ENCODE peak calls at places on chromosomes 16 and 17, in six cellular contexts. One of them, this sample, is unnamed.
A peak's percentile ranks its signal among the peaks of the same experiment; 100 is the strongest.

GRCh38 chr17:19977360-19978205 is at the start of gene AKAP10:
- DNase-seq in CD4-positive, alpha-beta T cell: peak; percentile 87
- DNase-seq in tibial nerve: peak; percentile 94
- DNase-seq in CD8-positive, alpha-beta T cell: peak; percentile 89
- DNase-seq in fibroblast of pulmonary artery: peak; percentile 83
- DNase-seq in IMR-90: peak; percentile 73
- DNase-seq in this sample: peak; percentile 96

GRCh38 chr16:85166699-85167588 is 54.7 kb upstream of the CIBAR2 start:
- DNase-seq in CD4-positive, alpha-beta T cell: no peak
- DNase-seq in fibroblast of pulmonary artery: no peak
- DNase-seq in CD8-positive, alpha-beta T cell: no peak
- DNase-seq in IMR-90: no peak
- DNase-seq in tibial nerve: no peak
- DNase-seq in this sample: no peak

GRCh38 chr17:40551091-40551873 is 14.0 kb downstream of the CCR7 start:
- DNase-seq in CD4-positive, alpha-beta T cell: no peak
- DNase-seq in fibroblast of pulmonary artery: peak; percentile 99
- DNase-seq in CD8-positive, alpha-beta T cell: no peak
- DNase-seq in IMR-90: peak; percentile 100
- DNase-seq in tibial nerve: peak; percentile 70
- DNase-seq in this sample: no peak

GRCh38 chr17:74051348-74051747 is 152.1 kb upstream of the RPL38 start:
- DNase-seq in IMR-90: no peak
- DNase-seq in CD4-positive, alpha-beta T cell: no peak
- DNase-seq in tibial nerve: no peak
- DNase-seq in CD8-positive, alpha-beta T cell: no peak
- DNase-seq in fibroblast of pulmonary artery: no peak
- DNase-seq in this sample: no peak

GRCh38 chr17:33084755-33085154 is 93.1 kb downstream of the SPACA3 start:
- DNase-seq in fibroblast of pulmonary artery: no peak
- DNase-seq in IMR-90: no peak
- DNase-seq in CD8-positive, alpha-beta T cell: no peak
- DNase-seq in CD4-positive, alpha-beta T cell: no peak
- DNase-seq in tibial nerve: no peak
- DNase-seq in this sample: no peak

GRCh38 chr17:31527606-31528005 is 136.1 kb downstream of the RAB11FIP4 start:
- DNase-seq in tibial nerve: no peak
- DNase-seq in IMR-90: peak; percentile 55
- DNase-seq in CD4-positive, alpha-beta T cell: no peak
- DNase-seq in fibroblast of pulmonary artery: peak; percentile 61
- DNase-seq in CD8-positive, alpha-beta T cell: no peak
- DNase-seq in this sample: no peak

GRCh38 chr17:27609606-27610303 is 21.2 kb upstream of the LGALS9 start:
- DNase-seq in CD4-positive, alpha-beta T cell: no peak
- DNase-seq in fibroblast of pulmonary artery: peak; percentile 51
- DNase-seq in IMR-90: peak; percentile 27
- DNase-seq in CD8-positive, alpha-beta T cell: no peak
- DNase-seq in tibial nerve: no peak
- DNase-seq in this sample: no peak

GRCh38 chr17:2212328-2212981 is 91.1 kb downstream of the SMG6 start:
- DNase-seq in IMR-90: peak; percentile 79
- DNase-seq in fibroblast of pulmonary artery: peak; percentile 70
- DNase-seq in CD4-positive, alpha-beta T cell: no peak
- DNase-seq in CD8-positive, alpha-beta T cell: no peak
- DNase-seq in tibial nerve: peak; percentile 37
- DNase-seq in this sample: no peak

GRCh38 chr17:75009139-75009724 is 3.2 kb upstream of the MRPL58 start:
- DNase-seq in fibroblast of pulmonary artery: no peak
- DNase-seq in CD8-positive, alpha-beta T cell: no peak
- DNase-seq in IMR-90: no peak
- DNase-seq in tibial nerve: no peak
- DNase-seq in CD4-positive, alpha-beta T cell: no peak
- DNase-seq in this sample: no peak

GRCh38 chr16:56279132-56279531 is 87.8 kb downstream of the GNAO1 start:
- DNase-seq in tibial nerve: no peak
- DNase-seq in CD8-positive, alpha-beta T cell: peak; percentile 17
- DNase-seq in CD4-positive, alpha-beta T cell: peak; percentile 7
- DNase-seq in IMR-90: no peak
- DNase-seq in fibroblast of pulmonary artery: no peak
- DNase-seq in this sample: no peak

GRCh38 chr17:28570716-28571254 is 539 bp downstream of the PIGS start:
- DNase-seq in tibial nerve: no peak
- DNase-seq in fibroblast of pulmonary artery: no peak
- DNase-seq in IMR-90: no peak
- DNase-seq in CD4-positive, alpha-beta T cell: no peak
- DNase-seq in CD8-positive, alpha-beta T cell: peak; percentile 33
- DNase-seq in this sample: peak; percentile 20

GRCh38 chr17:38844261-38844757 is 9.2 kb downstream of the RPL23 start:
- DNase-seq in CD4-positive, alpha-beta T cell: no peak
- DNase-seq in tibial nerve: peak; percentile 36
- DNase-seq in CD8-positive, alpha-beta T cell: no peak
- DNase-seq in fibroblast of pulmonary artery: no peak
- DNase-seq in IMR-90: no peak
- DNase-seq in this sample: no peak

GRCh38 chr17:73261952-73262675 is 434 bp upstream of the CPSF4L start:
- DNase-seq in fibroblast of pulmonary artery: no peak
- DNase-seq in IMR-90: no peak
- DNase-seq in CD4-positive, alpha-beta T cell: no peak
- DNase-seq in tibial nerve: no peak
- DNase-seq in CD8-positive, alpha-beta T cell: no peak
- DNase-seq in this sample: peak; percentile 48

GRCh38 chr17:79836952-79837887 is 2.0 kb downstream of the CBX4 start:
- DNase-seq in tibial nerve: no peak
- DNase-seq in IMR-90: peak; percentile 74
- DNase-seq in CD8-positive, alpha-beta T cell: peak; percentile 37
- DNase-seq in fibroblast of pulmonary artery: peak; percentile 86
- DNase-seq in CD4-positive, alpha-beta T cell: no peak
- DNase-seq in this sample: peak; percentile 31

GRCh38 chr17:33303254-33303653 is 10.2 kb upstream of the ASIC2 start:
- DNase-seq in fibroblast of pulmonary artery: no peak
- DNase-seq in tibial nerve: no peak
- DNase-seq in IMR-90: no peak
- DNase-seq in CD8-positive, alpha-beta T cell: no peak
- DNase-seq in CD4-positive, alpha-beta T cell: no peak
- DNase-seq in this sample: no peak

GRCh38 chr16:82631701-82632685 is 5.2 kb downstream of the CDH13 start:
- DNase-seq in tibial nerve: no peak
- DNase-seq in IMR-90: peak; percentile 33
- DNase-seq in CD8-positive, alpha-beta T cell: no peak
- DNase-seq in fibroblast of pulmonary artery: no peak
- DNase-seq in CD4-positive, alpha-beta T cell: no peak
- DNase-seq in this sample: no peak
- TF ChIP-seq CTCF in tibial nerve: no peak
- TF ChIP-seq CTCF in IMR-90: peak; percentile 30
- TF ChIP-seq CTCF in CD8-positive, alpha-beta T cell: no peak
- TF ChIP-seq CTCF in fibroblast of pulmonary artery: peak; percentile 30
- TF ChIP-seq CTCF in CD4-positive, alpha-beta T cell: no peak
- TF ChIP-seq CTCF in this sample: peak; percentile 39

GRCh38 chr16:57778658-57779057 is 23.6 kb downstream of the KIFC3 start:
- DNase-seq in tibial nerve: no peak
- DNase-seq in IMR-90: no peak
- DNase-seq in CD4-positive, alpha-beta T cell: no peak
- DNase-seq in fibroblast of pulmonary artery: no peak
- DNase-seq in CD8-positive, alpha-beta T cell: no peak
- DNase-seq in this sample: no peak

GRCh38 chr16:57773680-57774295 is 28.5 kb downstream of the KIFC3 start:
- DNase-seq in CD8-positive, alpha-beta T cell: no peak
- DNase-seq in IMR-90: peak; percentile 77
- DNase-seq in tibial nerve: no peak
- DNase-seq in CD4-positive, alpha-beta T cell: no peak
- DNase-seq in fibroblast of pulmonary artery: no peak
- DNase-seq in this sample: no peak

GRCh38 chr16:57773019-57773418 is 29.3 kb downstream of the KIFC3 start:
- DNase-seq in CD4-positive, alpha-beta T cell: no peak
- DNase-seq in tibial nerve: no peak
- DNase-seq in CD8-positive, alpha-beta T cell: no peak
- DNase-seq in IMR-90: no peak
- DNase-seq in fibroblast of pulmonary artery: no peak
- DNase-seq in this sample: no peak

GRCh38 chr16:57774886-57775285 is 27.4 kb downstream of the KIFC3 start:
- DNase-seq in tibial nerve: no peak
- DNase-seq in IMR-90: no peak
- DNase-seq in CD4-positive, alpha-beta T cell: no peak
- DNase-seq in CD8-positive, alpha-beta T cell: no peak
- DNase-seq in fibroblast of pulmonary artery: no peak
- DNase-seq in this sample: no peak

GRCh38 chr16:57775661-57776469 is 26.4 kb downstream of the KIFC3 start:
- DNase-seq in CD4-positive, alpha-beta T cell: no peak
- DNase-seq in tibial nerve: no peak
- DNase-seq in fibroblast of pulmonary artery: no peak
- DNase-seq in CD8-positive, alpha-beta T cell: no peak
- DNase-seq in IMR-90: no peak
- DNase-seq in this sample: peak; percentile 63
- TF ChIP-seq CTCF in CD4-positive, alpha-beta T cell: no peak
- TF ChIP-seq CTCF in tibial nerve: peak; percentile 54
- TF ChIP-seq CTCF in fibroblast of pulmonary artery: peak; percentile 16
- TF ChIP-seq CTCF in CD8-positive, alpha-beta T cell: no peak
- TF ChIP-seq CTCF in IMR-90: peak; percentile 20
- TF ChIP-seq CTCF in this sample: peak; percentile 72

DNA sequence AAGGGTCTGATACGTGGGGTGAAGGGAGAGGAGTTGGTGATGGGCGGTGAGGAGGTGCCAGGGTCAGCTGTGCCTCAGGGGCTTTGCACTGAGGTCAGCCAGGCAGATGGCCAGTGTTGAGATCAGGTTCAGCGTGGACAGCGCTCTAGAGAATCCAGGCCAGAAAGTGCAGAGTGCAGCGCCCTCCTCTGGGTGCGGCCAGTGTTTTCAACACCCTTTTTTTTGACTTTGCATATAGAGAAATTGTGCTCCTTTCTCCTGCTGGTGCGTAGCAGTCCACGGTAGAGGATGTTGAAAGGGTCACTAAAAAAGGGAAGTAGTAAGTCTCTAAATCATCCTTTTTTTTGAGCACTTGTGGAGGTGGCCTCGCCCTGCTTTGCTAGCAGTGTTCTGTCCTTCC is 53.9 kb downstream of the BANP start:
- DNase-seq in fibroblast of pulmonary artery: no peak
- DNase-seq in IMR-90: no peak
- DNase-seq in CD4-positive, alpha-beta T cell: no peak
- DNase-seq in tibial nerve: no peak
- DNase-seq in CD8-positive, alpha-beta T cell: no peak
- DNase-seq in this sample: no peak
- TF ChIP-seq CTCF in fibroblast of pulmonary artery: peak; percentile 18
- TF ChIP-seq CTCF in IMR-90: peak; percentile 20
- TF ChIP-seq CTCF in CD4-positive, alpha-beta T cell: no peak
- TF ChIP-seq CTCF in tibial nerve: no peak
- TF ChIP-seq CTCF in CD8-positive, alpha-beta T cell: no peak
- TF ChIP-seq CTCF in this sample: peak; percentile 45

GRCh38 chr16:75488322-75488721 is 6.9 kb downstream of the CHST6 start:
- DNase-seq in CD8-positive, alpha-beta T cell: no peak
- DNase-seq in IMR-90: no peak
- DNase-seq in fibroblast of pulmonary artery: no peak
- DNase-seq in CD4-positive, alpha-beta T cell: no peak
- DNase-seq in tibial nerve: no peak
- DNase-seq in this sample: no peak

GRCh38 chr16:75494184-75494583 is 1.1 kb downstream of the CHST6 start:
- DNase-seq in CD4-positive, alpha-beta T cell: no peak
- DNase-seq in fibroblast of pulmonary artery: no peak
- DNase-seq in CD8-positive, alpha-beta T cell: no peak
- DNase-seq in tibial nerve: no peak
- DNase-seq in IMR-90: no peak
- DNase-seq in this sample: no peak

GRCh38 chr16:75496546-75496945 is 1.3 kb upstream of the CHST6 start:
- DNase-seq in fibroblast of pulmonary artery: no peak
- DNase-seq in IMR-90: no peak
- DNase-seq in tibial nerve: no peak
- DNase-seq in CD4-positive, alpha-beta T cell: no peak
- DNase-seq in CD8-positive, alpha-beta T cell: no peak
- DNase-seq in this sample: no peak

GRCh38 chr16:75494696-75495601 is at the start of gene CHST6:
- DNase-seq in CD8-positive, alpha-beta T cell: no peak
- DNase-seq in tibial nerve: no peak
- DNase-seq in IMR-90: no peak
- DNase-seq in fibroblast of pulmonary artery: no peak
- DNase-seq in CD4-positive, alpha-beta T cell: no peak
- DNase-seq in this sample: peak; percentile 59

GRCh38 chr16:75491876-75492275 is 3.4 kb downstream of the CHST6 start:
- DNase-seq in CD4-positive, alpha-beta T cell: no peak
- DNase-seq in IMR-90: no peak
- DNase-seq in fibroblast of pulmonary artery: no peak
- DNase-seq in CD8-positive, alpha-beta T cell: no peak
- DNase-seq in tibial nerve: no peak
- DNase-seq in this sample: no peak
- TF ChIP-seq CTCF in CD4-positive, alpha-beta T cell: no peak
- TF ChIP-seq CTCF in IMR-90: no peak
- TF ChIP-seq CTCF in fibroblast of pulmonary artery: no peak
- TF ChIP-seq CTCF in CD8-positive, alpha-beta T cell: no peak
- TF ChIP-seq CTCF in tibial nerve: no peak
- TF ChIP-seq CTCF in this sample: no peak